ENCODE peak calls at places on chromosome 10, in nine cellular contexts. B is NCI-H2081, W is sciatic nerve, G is aorta, Y is T-helper 2 cell, L is fibroblast of mammary gland, Z is GM13977, M is DMS79, E is cardiac fibroblast. S is an unnamed sample.

GRCh38 chr10:98265403-98266378 is 2.3 kb downstream of the LOXL4 start:
- DNase-seq in B (no peak), W (no peak), G (no peak), Y (no peak), L (no peak), Z (no peak), M (no peak), E (no peak), S (no peak)

GRCh38 chr10:120634629-120635028 is 177.6 kb downstream of the PLPP4 start:
- DNase-seq in B (no peak), W (no peak), G (no peak), Y (no peak), L (no peak), Z (no peak), M (no peak), E (no peak), S (no peak)

GRCh38 chr10:31421322-31421721 is 102.3 kb downstream of the ZEB1 start:
- DNase-seq in B (no peak), W (no peak), G (no peak), Y (no peak), L (no peak), Z (no peak), M (no peak), E (no peak), S (no peak)

GRCh38 chr10:51063166-51063565 is 11.1 kb upstream of the PRKG1 start:
- DNase-seq in B (no peak), W (no peak), G (no peak), Y (no peak), L (no peak), Z (no peak), M (no peak), E (no peak), S (no peak)

GRCh38 chr10:50605280-50606270 is 18.2 kb downstream of the SGMS1 start:
- DNase-seq in B (peak), W (no peak), G (no peak), Y (no peak), L (peak), Z (no peak), M (peak), E (peak), S (peak)

GRCh38 chr10:122244001-122244715 is 26.9 kb upstream of the BTBD16 start:
- DNase-seq in B (no peak), W (peak), G (no peak), Y (no peak), L (no peak), Z (no peak), M (no peak), E (no peak), S (no peak)

GRCh38 chr10:36801660-36802059 is 323.7 kb upstream of the ANKRD30A start:
- DNase-seq in B (no peak), W (no peak), G (no peak), Y (no peak), L (peak), Z (no peak), M (no peak), E (no peak), S (peak)

GRCh38 chr10:88989824-88990527 is 622 bp upstream of the FAS start:
- DNase-seq in B (no peak), W (no peak), G (no peak), Y (peak), L (peak), Z (peak), M (no peak), E (peak), S (peak)

GRCh38 chr10:15370212-15370740 is 813 bp downstream of the FAM171A1 start:
- DNase-seq in B (peak), W (peak), G (peak), Y (peak), L (peak), Z (peak), M (no peak), E (peak), S (no peak)

GRCh38 chr10:4144802-4145201 is 359.8 kb upstream of the KLF6 start:
- DNase-seq in B (no peak), W (no peak), G (no peak), Y (no peak), L (peak), Z (no peak), M (no peak), E (no peak), S (no peak)

GRCh38 chr10:71582019-71582418 is 137.6 kb downstream of the C10orf105 start:
- DNase-seq in B (no peak), W (no peak), G (no peak), Y (no peak), L (peak), Z (no peak), M (no peak), E (peak), S (peak)

GRCh38 chr10:71611131-71611530 is 108.4 kb downstream of the C10orf105 start:
- DNase-seq in B (no peak), W (no peak), G (no peak), Y (no peak), L (no peak), Z (no peak), M (no peak), E (no peak), S (no peak)

GRCh38 chr10:66162560-66163143 is 763.2 kb upstream of the LRRTM3 start:
- DNase-seq in B (no peak), W (no peak), G (no peak), Y (no peak), L (no peak), Z (no peak), M (no peak), E (no peak), S (no peak)

GRCh38 chr10:26711324-26711723 is 13.8 kb downstream of the PDSS1 start:
- DNase-seq in B (no peak), W (no peak), G (no peak), Y (no peak), L (no peak), Z (no peak), M (no peak), E (no peak), S (no peak)

GRCh38 chr10:106111241-106111640 is 1053.3 kb downstream of the SORCS1 start:
- DNase-seq in B (no peak), W (no peak), G (no peak), Y (no peak), L (peak), Z (no peak), M (no peak), E (peak), S (peak)

GRCh38 chr10:50326757-50327701 is 75.7 kb upstream of the ASAH2 start:
- DNase-seq in B (peak), W (no peak), G (no peak), Y (no peak), L (peak), Z (no peak), M (no peak), E (peak), S (peak)

GRCh38 chr10:110006358-110007170 is 1.2 kb upstream of the ADD3 start:
- DNase-seq in B (no peak), W (no peak), G (peak), Y (no peak), L (peak), Z (no peak), M (no peak), E (peak), S (peak)

GRCh38 chr10:68957654-68958053 is 1.7 kb downstream of the DDX21 start:
- DNase-seq in B (no peak), W (no peak), G (no peak), Y (no peak), L (peak), Z (no peak), M (no peak), E (peak), S (no peak)

GRCh38 chr10:118835682-118836326 is 81.0 kb upstream of the CACUL1 start:
- DNase-seq in B (peak), W (no peak), G (no peak), Y (no peak), L (peak), Z (no peak), M (peak), E (peak), S (peak)

GRCh38 chr10:34628174-34628802 is 186.8 kb downstream of the PARD3 start:
- DNase-seq in B (peak), W (no peak), G (no peak), Y (no peak), L (peak), Z (no peak), M (no peak), E (peak), S (peak)

GRCh38 chr10:131676971-131677421 is 223.8 kb upstream of the PPP2R2D start:
- DNase-seq in B (no peak), W (no peak), G (peak), Y (no peak), L (no peak), Z (no peak), M (no peak), E (no peak), S (no peak)